ENCODE peak calls at places on chromosomes 4 and X, in nine cellular contexts. One of them, this sample, is unnamed.

GRCh38 chr4:91826186-91826585 is 477.6 kb upstream of the GRID2 start:
- DNase-seq in esophagus squamous epithelium: no peak
- DNase-seq in uterus: no peak
- DNase-seq in cardiac muscle cell: peak; percentile 56
- DNase-seq in fibroblast of lung: peak; percentile 68
- DNase-seq in CD8-positive, alpha-beta memory T cell: no peak
- DNase-seq in AG10803: no peak
- DNase-seq in IMR-90: no peak
- DNase-seq in A549: no peak
- DNase-seq in this sample: peak; percentile 4

GRCh38 chr4:87092389-87093141 is 127.9 kb downstream of the KLHL8 start:
- DNase-seq in esophagus squamous epithelium: no peak
- DNase-seq in uterus: peak; percentile 75
- DNase-seq in cardiac muscle cell: peak; percentile 88
- DNase-seq in fibroblast of lung: peak; percentile 94
- DNase-seq in CD8-positive, alpha-beta memory T cell: no peak
- DNase-seq in AG10803: peak; percentile 68
- DNase-seq in IMR-90: peak; percentile 91
- DNase-seq in A549: peak; percentile 41
- DNase-seq in this sample: peak; percentile 88

GRCh38 chrX:97126020-97126419 is 242.3 kb downstream of the RPA4 start:
- DNase-seq in esophagus squamous epithelium: no peak
- DNase-seq in uterus: no peak
- DNase-seq in cardiac muscle cell: peak; percentile 63
- DNase-seq in fibroblast of lung: peak; percentile 42
- DNase-seq in CD8-positive, alpha-beta memory T cell: no peak
- DNase-seq in AG10803: peak; percentile 26
- DNase-seq in IMR-90: peak; percentile 73
- DNase-seq in A549: no peak
- DNase-seq in this sample: peak; percentile 20

GRCh38 chr4:165625281-165625680 is 246.5 kb downstream of the CPE start:
- DNase-seq in esophagus squamous epithelium: no peak
- DNase-seq in uterus: no peak
- DNase-seq in cardiac muscle cell: peak; percentile 20
- DNase-seq in fibroblast of lung: no peak
- DNase-seq in CD8-positive, alpha-beta memory T cell: no peak
- DNase-seq in AG10803: no peak
- DNase-seq in IMR-90: no peak
- DNase-seq in A549: no peak
- DNase-seq in this sample: peak; percentile 45

GRCh38 chr4:95694411-95694810 is 145.5 kb upstream of the PDHA2 start:
- DNase-seq in esophagus squamous epithelium: no peak
- DNase-seq in uterus: no peak
- DNase-seq in cardiac muscle cell: no peak
- DNase-seq in fibroblast of lung: no peak
- DNase-seq in CD8-positive, alpha-beta memory T cell: no peak
- DNase-seq in AG10803: no peak
- DNase-seq in IMR-90: no peak
- DNase-seq in A549: no peak
- DNase-seq in this sample: no peak

GRCh38 chrX:71909956-71910355 is 689 bp upstream of the NHSL2 start:
- DNase-seq in esophagus squamous epithelium: no peak
- DNase-seq in uterus: peak; percentile 32
- DNase-seq in cardiac muscle cell: peak; percentile 18
- DNase-seq in fibroblast of lung: peak; percentile 18
- DNase-seq in CD8-positive, alpha-beta memory T cell: no peak
- DNase-seq in AG10803: peak; percentile 4
- DNase-seq in IMR-90: no peak
- DNase-seq in A549: no peak
- DNase-seq in this sample: peak; percentile 11

GRCh38 chr4:34328939-34329338 is 1915.4 kb downstream of the ARAP2 start:
- DNase-seq in esophagus squamous epithelium: no peak
- DNase-seq in uterus: no peak
- DNase-seq in cardiac muscle cell: no peak
- DNase-seq in fibroblast of lung: no peak
- DNase-seq in CD8-positive, alpha-beta memory T cell: no peak
- DNase-seq in AG10803: no peak
- DNase-seq in IMR-90: no peak
- DNase-seq in A549: no peak
- DNase-seq in this sample: no peak

GRCh38 chrX:30597258-30598012 is 19.9 kb upstream of the TASL start:
- DNase-seq in esophagus squamous epithelium: no peak
- DNase-seq in uterus: no peak
- DNase-seq in cardiac muscle cell: no peak
- DNase-seq in fibroblast of lung: no peak
- DNase-seq in CD8-positive, alpha-beta memory T cell: no peak
- DNase-seq in AG10803: no peak
- DNase-seq in IMR-90: no peak
- DNase-seq in A549: no peak
- DNase-seq in this sample: peak; percentile 9

GRCh38 chr4:9703391-9703790 is 78.0 kb upstream of the DRD5 start:
- DNase-seq in esophagus squamous epithelium: no peak
- DNase-seq in uterus: no peak
- DNase-seq in cardiac muscle cell: peak; percentile 45
- DNase-seq in fibroblast of lung: no peak
- DNase-seq in CD8-positive, alpha-beta memory T cell: peak; percentile 13
- DNase-seq in AG10803: peak; percentile 5
- DNase-seq in IMR-90: no peak
- DNase-seq in A549: peak; percentile 18
- DNase-seq in this sample: no peak

GRCh38 chr4:140130677-140131076 is 23.3 kb downstream of the MAML3 start:
- DNase-seq in esophagus squamous epithelium: no peak
- DNase-seq in uterus: no peak
- DNase-seq in cardiac muscle cell: no peak
- DNase-seq in fibroblast of lung: peak; percentile 91
- DNase-seq in CD8-positive, alpha-beta memory T cell: no peak
- DNase-seq in AG10803: peak; percentile 58
- DNase-seq in IMR-90: peak; percentile 83
- DNase-seq in A549: no peak
- DNase-seq in this sample: peak; percentile 47

GRCh38 chr4:118964891-118965411 is 76.3 kb downstream of the SYNPO2 start:
- DNase-seq in esophagus squamous epithelium: no peak
- DNase-seq in uterus: peak; percentile 88
- DNase-seq in cardiac muscle cell: peak; percentile 93
- DNase-seq in fibroblast of lung: peak; percentile 71
- DNase-seq in CD8-positive, alpha-beta memory T cell: no peak
- DNase-seq in AG10803: peak; percentile 62
- DNase-seq in IMR-90: peak; percentile 70
- DNase-seq in A549: no peak
- DNase-seq in this sample: peak; percentile 90

GRCh38 chr4:100421356-100421978 is 96.4 kb downstream of the EMCN start:
- DNase-seq in esophagus squamous epithelium: no peak
- DNase-seq in uterus: no peak
- DNase-seq in cardiac muscle cell: peak; percentile 57
- DNase-seq in fibroblast of lung: peak; percentile 40
- DNase-seq in CD8-positive, alpha-beta memory T cell: no peak
- DNase-seq in AG10803: peak; percentile 53
- DNase-seq in IMR-90: peak; percentile 31
- DNase-seq in A549: peak; percentile 3
- DNase-seq in this sample: peak; percentile 80

GRCh38 chr4:20248155-20248558 is 3.5 kb upstream of the SLIT2 start:
- DNase-seq in esophagus squamous epithelium: no peak
- DNase-seq in uterus: peak; percentile 18
- DNase-seq in cardiac muscle cell: peak; percentile 84
- DNase-seq in fibroblast of lung: peak; percentile 66
- DNase-seq in CD8-positive, alpha-beta memory T cell: no peak
- DNase-seq in AG10803: peak; percentile 91
- DNase-seq in IMR-90: peak; percentile 83
- DNase-seq in A549: no peak
- DNase-seq in this sample: peak; percentile 89

GRCh38 chr4:15402974-15403373 is 24.9 kb upstream of the C1QTNF7 start:
- DNase-seq in esophagus squamous epithelium: no peak
- DNase-seq in uterus: no peak
- DNase-seq in cardiac muscle cell: no peak
- DNase-seq in fibroblast of lung: no peak
- DNase-seq in CD8-positive, alpha-beta memory T cell: no peak
- DNase-seq in AG10803: no peak
- DNase-seq in IMR-90: no peak
- DNase-seq in A549: no peak
- DNase-seq in this sample: no peak

GRCh38 chrX:132442674-132443073 is 46.2 kb downstream of the MBNL3 start:
- DNase-seq in esophagus squamous epithelium: no peak
- DNase-seq in uterus: no peak
- DNase-seq in cardiac muscle cell: peak; percentile 41
- DNase-seq in fibroblast of lung: peak; percentile 52
- DNase-seq in CD8-positive, alpha-beta memory T cell: no peak
- DNase-seq in AG10803: peak; percentile 32
- DNase-seq in IMR-90: no peak
- DNase-seq in A549: no peak
- DNase-seq in this sample: peak; percentile 64

GRCh38 chr4:2269618-2270163 is 7.8 kb upstream of the MXD4 start:
- DNase-seq in esophagus squamous epithelium: no peak
- DNase-seq in uterus: no peak
- DNase-seq in cardiac muscle cell: no peak
- DNase-seq in fibroblast of lung: no peak
- DNase-seq in CD8-positive, alpha-beta memory T cell: no peak
- DNase-seq in AG10803: no peak
- DNase-seq in IMR-90: no peak
- DNase-seq in A549: no peak
- DNase-seq in this sample: no peak

GRCh38 chr4:28973591-28974350 is 1746.4 kb upstream of the PCDH7 start:
- DNase-seq in esophagus squamous epithelium: no peak
- DNase-seq in uterus: no peak
- DNase-seq in cardiac muscle cell: no peak
- DNase-seq in fibroblast of lung: peak; percentile 25
- DNase-seq in CD8-positive, alpha-beta memory T cell: no peak
- DNase-seq in AG10803: no peak
- DNase-seq in IMR-90: peak; percentile 82
- DNase-seq in A549: no peak
- DNase-seq in this sample: peak; percentile 26

DNA sequence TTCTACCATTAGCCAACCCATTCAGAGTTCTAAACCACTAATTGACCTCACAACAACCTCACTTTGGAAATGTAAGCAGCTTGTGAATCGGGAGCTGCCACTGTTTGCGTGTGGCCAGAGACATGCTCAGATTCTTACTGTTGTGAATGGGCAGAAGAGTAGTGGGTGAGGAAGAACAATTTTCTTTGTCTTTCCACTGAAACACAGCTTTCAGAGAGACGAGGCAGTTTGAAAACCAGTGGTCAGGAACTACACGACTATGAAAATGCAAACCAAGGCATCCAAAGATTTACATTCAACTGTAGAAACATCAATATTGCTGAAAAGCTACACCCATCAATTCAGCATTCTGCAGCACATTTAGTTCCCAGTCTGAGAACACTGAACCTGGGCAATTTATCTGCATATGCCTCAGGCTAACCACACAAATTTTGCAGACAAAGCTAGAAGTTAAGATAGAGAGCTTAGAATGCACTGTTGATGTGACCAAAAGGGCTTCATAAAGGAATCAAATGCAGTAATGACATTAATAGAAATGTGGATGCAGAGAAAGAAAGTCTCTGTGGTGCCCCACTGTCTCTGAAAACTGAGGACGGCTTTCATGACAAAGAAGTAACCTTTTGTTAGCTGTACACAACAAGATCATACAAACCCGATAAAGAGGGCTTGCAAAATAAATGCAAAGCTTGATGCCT is 134.3 kb downstream of the APBB2 start:
- DNase-seq in esophagus squamous epithelium: no peak
- DNase-seq in uterus: no peak
- DNase-seq in cardiac muscle cell: no peak
- DNase-seq in fibroblast of lung: no peak
- DNase-seq in CD8-positive, alpha-beta memory T cell: no peak
- DNase-seq in AG10803: no peak
- DNase-seq in IMR-90: no peak
- DNase-seq in A549: no peak
- DNase-seq in this sample: no peak
- H3K4me3 ChIP-seq in esophagus squamous epithelium: no peak overlapping the region
- H3K4me3 ChIP-seq in uterus: no peak overlapping the region
- H3K4me3 ChIP-seq in cardiac muscle cell: no peak overlapping the region
- H3K4me3 ChIP-seq in fibroblast of lung: no peak overlapping the region
- H3K4me3 ChIP-seq in CD8-positive, alpha-beta memory T cell: no peak overlapping the region
- H3K4me3 ChIP-seq in AG10803: no peak overlapping the region
- H3K4me3 ChIP-seq in IMR-90: no peak overlapping the region
- H3K4me3 ChIP-seq in A549: no peak overlapping the region
- H3K4me3 ChIP-seq in this sample: no peak overlapping the region

DNA sequence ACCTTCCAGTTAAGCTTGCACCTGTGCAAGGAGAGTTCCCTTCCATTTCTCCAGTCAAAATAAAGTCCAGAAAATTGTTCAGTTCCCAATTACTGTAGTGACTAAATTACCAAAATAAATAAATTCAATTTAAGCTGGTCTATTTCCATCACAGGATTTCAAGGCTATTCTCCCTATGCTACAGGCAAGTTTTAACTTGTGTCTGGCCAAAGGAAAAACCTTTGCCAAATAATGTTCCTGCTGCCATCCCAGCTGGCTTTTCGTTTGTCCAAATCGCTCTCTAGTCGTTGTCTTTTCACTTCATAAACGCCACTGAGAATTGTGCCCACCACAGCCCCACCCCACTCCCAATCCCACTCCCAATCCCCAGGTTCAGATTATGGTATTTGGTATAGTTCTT is 2.4 kb downstream of the KCTD8 start:
- DNase-seq in esophagus squamous epithelium: no peak
- DNase-seq in uterus: no peak
- DNase-seq in cardiac muscle cell: no peak
- DNase-seq in fibroblast of lung: peak; percentile 1
- DNase-seq in CD8-positive, alpha-beta memory T cell: no peak
- DNase-seq in AG10803: no peak
- DNase-seq in IMR-90: no peak
- DNase-seq in A549: no peak
- DNase-seq in this sample: no peak
- H3K4me3 ChIP-seq in esophagus squamous epithelium: no peak overlapping the region
- H3K4me3 ChIP-seq in uterus: peak overlapping the region; percentile 53
- H3K4me3 ChIP-seq in cardiac muscle cell: peak overlapping the region; percentile 35
- H3K4me3 ChIP-seq in fibroblast of lung: peak overlapping the region; percentile 44
- H3K4me3 ChIP-seq in CD8-positive, alpha-beta memory T cell: no peak overlapping the region
- H3K4me3 ChIP-seq in AG10803: no peak overlapping the region
- H3K4me3 ChIP-seq in IMR-90: no peak overlapping the region
- H3K4me3 ChIP-seq in A549: no peak overlapping the region
- H3K4me3 ChIP-seq in this sample: peak overlapping the region; percentile 4

DNA sequence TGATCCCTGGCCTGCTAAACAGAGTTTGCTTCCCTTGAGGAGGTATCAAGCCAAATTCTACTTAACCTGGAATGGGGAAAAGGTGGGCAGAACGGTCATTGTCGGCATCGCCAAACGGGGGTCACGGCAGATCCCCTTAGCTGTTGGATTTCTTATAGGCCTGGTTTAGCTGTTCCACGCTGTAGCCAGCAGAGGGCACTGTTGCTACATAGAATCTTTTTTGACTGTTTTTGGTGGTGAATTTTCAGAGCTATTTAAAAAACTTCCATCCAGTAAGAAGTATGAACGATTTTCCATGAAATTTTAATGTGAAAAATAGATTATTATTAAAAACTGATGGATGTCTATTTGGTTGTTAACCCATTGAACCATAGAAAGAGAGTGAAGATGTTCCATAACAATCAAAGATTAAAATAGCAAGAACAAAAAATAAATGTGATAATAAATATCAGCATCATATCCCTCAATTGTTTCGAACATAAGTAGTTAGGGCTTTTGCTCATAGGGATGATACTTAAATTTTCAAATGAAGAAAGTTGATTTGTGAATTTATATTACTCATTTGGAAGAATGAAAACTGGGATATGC is 56.6 kb downstream of the LINC00632 start:
- DNase-seq in esophagus squamous epithelium: no peak
- DNase-seq in uterus: peak; percentile 20
- DNase-seq in cardiac muscle cell: peak; percentile 77
- DNase-seq in fibroblast of lung: peak; percentile 49
- DNase-seq in CD8-positive, alpha-beta memory T cell: peak; percentile 1
- DNase-seq in AG10803: peak; percentile 52
- DNase-seq in IMR-90: peak; percentile 66
- DNase-seq in A549: no peak
- DNase-seq in this sample: peak; percentile 84
- H3K4me3 ChIP-seq in esophagus squamous epithelium: no peak overlapping the region
- H3K4me3 ChIP-seq in uterus: no peak overlapping the region
- H3K4me3 ChIP-seq in cardiac muscle cell: peak overlapping the region; percentile 7
- H3K4me3 ChIP-seq in fibroblast of lung: peak overlapping the region; percentile 69
- H3K4me3 ChIP-seq in CD8-positive, alpha-beta memory T cell: no peak overlapping the region
- H3K4me3 ChIP-seq in AG10803: peak overlapping the region; percentile 75
- H3K4me3 ChIP-seq in IMR-90: peak overlapping the region; percentile 49
- H3K4me3 ChIP-seq in A549: peak overlapping the region; percentile 64
- H3K4me3 ChIP-seq in this sample: peak overlapping the region; percentile 70

GRCh38 chr4:108369035-108369655 is 200.4 kb upstream of the LEF1 start:
- DNase-seq in esophagus squamous epithelium: no peak
- DNase-seq in uterus: no peak
- DNase-seq in cardiac muscle cell: no peak
- DNase-seq in fibroblast of lung: no peak
- DNase-seq in CD8-positive, alpha-beta memory T cell: no peak
- DNase-seq in AG10803: no peak
- DNase-seq in IMR-90: no peak
- DNase-seq in A549: no peak
- DNase-seq in this sample: no peak
- H3K4me3 ChIP-seq in esophagus squamous epithelium: no peak overlapping the region
- H3K4me3 ChIP-seq in uterus: no peak overlapping the region
- H3K4me3 ChIP-seq in cardiac muscle cell: no peak overlapping the region
- H3K4me3 ChIP-seq in fibroblast of lung: no peak overlapping the region
- H3K4me3 ChIP-seq in CD8-positive, alpha-beta memory T cell: no peak overlapping the region
- H3K4me3 ChIP-seq in AG10803: no peak overlapping the region
- H3K4me3 ChIP-seq in IMR-90: no peak overlapping the region
- H3K4me3 ChIP-seq in A549: no peak overlapping the region
- H3K4me3 ChIP-seq in this sample: no peak overlapping the region